ENCODE peak calls at places on chromosomes 6 and 20, in ten cellular contexts. One of them, this sample, is unnamed.

GRCh38 chr20:64247312-64247627 is 8.3 kb upstream of the PCMTD2 start:
- DNase-seq in foreskin fibroblast: no peak
- DNase-seq in glutamatergic neuron: no peak
- DNase-seq in endodermal cell: peak
- DNase-seq in nephron progenitor cell: no peak
- DNase-seq in A549: no peak
- DNase-seq in neural crest cell: no peak
- DNase-seq in pancreas: no peak
- DNase-seq in MCF 10A: no peak
- DNase-seq in BJ: no peak
- DNase-seq in this sample: no peak

GRCh38 chr20:35318502-35319157 is 26.4 kb upstream of the FAM83C start:
- DNase-seq in foreskin fibroblast: peak
- DNase-seq in glutamatergic neuron: no peak
- DNase-seq in endodermal cell: no peak
- DNase-seq in nephron progenitor cell: no peak
- DNase-seq in A549: peak
- DNase-seq in neural crest cell: no peak
- DNase-seq in pancreas: peak
- DNase-seq in MCF 10A: peak
- DNase-seq in BJ: no peak
- DNase-seq in this sample: no peak

GRCh38 chr6:85669735-85670194 is 27.1 kb upstream of the SYNCRIP start:
- DNase-seq in foreskin fibroblast: peak
- DNase-seq in glutamatergic neuron: no peak
- DNase-seq in endodermal cell: peak
- DNase-seq in nephron progenitor cell: no peak
- DNase-seq in A549: no peak
- DNase-seq in neural crest cell: no peak
- DNase-seq in pancreas: no peak
- DNase-seq in MCF 10A: peak
- DNase-seq in BJ: peak
- DNase-seq in this sample: peak

GRCh38 chr6:6878921-6879585 is 228.7 kb upstream of the RREB1 start:
- DNase-seq in foreskin fibroblast: no peak
- DNase-seq in glutamatergic neuron: no peak
- DNase-seq in endodermal cell: no peak
- DNase-seq in nephron progenitor cell: no peak
- DNase-seq in A549: no peak
- DNase-seq in neural crest cell: no peak
- DNase-seq in pancreas: no peak
- DNase-seq in MCF 10A: peak
- DNase-seq in BJ: no peak
- DNase-seq in this sample: no peak

GRCh38 chr20:16444056-16444777 is 129.0 kb downstream of the KIF16B start:
- DNase-seq in foreskin fibroblast: peak
- DNase-seq in glutamatergic neuron: no peak
- DNase-seq in endodermal cell: no peak
- DNase-seq in nephron progenitor cell: no peak
- DNase-seq in A549: no peak
- DNase-seq in neural crest cell: no peak
- DNase-seq in pancreas: no peak
- DNase-seq in MCF 10A: peak
- DNase-seq in BJ: peak
- DNase-seq in this sample: no peak

GRCh38 chr6:11110921-11111768 is at the start of gene ERVFRD-1:
- DNase-seq in foreskin fibroblast: no peak
- DNase-seq in glutamatergic neuron: no peak
- DNase-seq in endodermal cell: no peak
- DNase-seq in nephron progenitor cell: no peak
- DNase-seq in A549: no peak
- DNase-seq in neural crest cell: no peak
- DNase-seq in pancreas: no peak
- DNase-seq in MCF 10A: no peak
- DNase-seq in BJ: no peak
- DNase-seq in this sample: no peak

GRCh38 chr6:47484616-47485015 is 7.0 kb downstream of the CD2AP start:
- DNase-seq in foreskin fibroblast: peak
- DNase-seq in glutamatergic neuron: no peak
- DNase-seq in endodermal cell: no peak
- DNase-seq in nephron progenitor cell: no peak
- DNase-seq in A549: no peak
- DNase-seq in neural crest cell: no peak
- DNase-seq in pancreas: no peak
- DNase-seq in MCF 10A: peak
- DNase-seq in BJ: peak
- DNase-seq in this sample: no peak

GRCh38 chr6:37862992-37863391 is 43.5 kb downstream of the ZFAND3 start:
- DNase-seq in foreskin fibroblast: peak
- DNase-seq in glutamatergic neuron: no peak
- DNase-seq in endodermal cell: no peak
- DNase-seq in nephron progenitor cell: no peak
- DNase-seq in A549: no peak
- DNase-seq in neural crest cell: no peak
- DNase-seq in pancreas: no peak
- DNase-seq in MCF 10A: peak
- DNase-seq in BJ: peak
- DNase-seq in this sample: no peak

GRCh38 chr6:70375166-70375565 is 38.1 kb upstream of the FAM135A start:
- DNase-seq in foreskin fibroblast: peak
- DNase-seq in glutamatergic neuron: no peak
- DNase-seq in endodermal cell: no peak
- DNase-seq in nephron progenitor cell: no peak
- DNase-seq in A549: no peak
- DNase-seq in neural crest cell: no peak
- DNase-seq in pancreas: no peak
- DNase-seq in MCF 10A: peak
- DNase-seq in BJ: no peak
- DNase-seq in this sample: no peak

GRCh38 chr6:131923356-131923755 is 27.8 kb downstream of the CCN2 start:
- DNase-seq in foreskin fibroblast: peak
- DNase-seq in glutamatergic neuron: peak
- DNase-seq in endodermal cell: peak
- DNase-seq in nephron progenitor cell: peak
- DNase-seq in A549: no peak
- DNase-seq in neural crest cell: peak
- DNase-seq in pancreas: peak
- DNase-seq in MCF 10A: peak
- DNase-seq in BJ: no peak
- DNase-seq in this sample: no peak

GRCh38 chr6:107489636-107490567 is at the start of gene SOBP:
- DNase-seq in foreskin fibroblast: peak
- DNase-seq in glutamatergic neuron: peak
- DNase-seq in endodermal cell: peak
- DNase-seq in nephron progenitor cell: peak
- DNase-seq in A549: peak
- DNase-seq in neural crest cell: peak
- DNase-seq in pancreas: peak
- DNase-seq in MCF 10A: no peak
- DNase-seq in BJ: no peak
- DNase-seq in this sample: peak

GRCh38 chr6:94389218-94389617 is 969.9 kb upstream of the EPHA7 start:
- DNase-seq in foreskin fibroblast: no peak
- DNase-seq in glutamatergic neuron: no peak
- DNase-seq in endodermal cell: no peak
- DNase-seq in nephron progenitor cell: no peak
- DNase-seq in A549: no peak
- DNase-seq in neural crest cell: no peak
- DNase-seq in pancreas: no peak
- DNase-seq in MCF 10A: peak
- DNase-seq in BJ: no peak
- DNase-seq in this sample: no peak

GRCh38 chr20:2237059-2237458 is 58.7 kb upstream of the TGM3 start:
- DNase-seq in foreskin fibroblast: peak
- DNase-seq in glutamatergic neuron: no peak
- DNase-seq in endodermal cell: peak
- DNase-seq in nephron progenitor cell: no peak
- DNase-seq in A549: no peak
- DNase-seq in neural crest cell: no peak
- DNase-seq in pancreas: peak
- DNase-seq in MCF 10A: peak
- DNase-seq in BJ: peak
- DNase-seq in this sample: no peak
- TF ChIP-seq CTCF in foreskin fibroblast: peak
- TF ChIP-seq CTCF in glutamatergic neuron: no peak
- TF ChIP-seq CTCF in endodermal cell: peak
- TF ChIP-seq CTCF in nephron progenitor cell: no peak
- TF ChIP-seq CTCF in A549: no peak
- TF ChIP-seq CTCF in neural crest cell: no peak
- TF ChIP-seq CTCF in pancreas: no peak
- TF ChIP-seq CTCF in MCF 10A: peak
- TF ChIP-seq CTCF in BJ: peak
- TF ChIP-seq CTCF in this sample: no peak

GRCh38 chr20:40984496-40984895 is 44.1 kb upstream of the TOP1 start:
- DNase-seq in foreskin fibroblast: no peak
- DNase-seq in glutamatergic neuron: no peak
- DNase-seq in endodermal cell: no peak
- DNase-seq in nephron progenitor cell: no peak
- DNase-seq in A549: no peak
- DNase-seq in neural crest cell: no peak
- DNase-seq in pancreas: no peak
- DNase-seq in MCF 10A: no peak
- DNase-seq in BJ: no peak
- DNase-seq in this sample: no peak
- TF ChIP-seq CTCF in foreskin fibroblast: no peak
- TF ChIP-seq CTCF in glutamatergic neuron: no peak
- TF ChIP-seq CTCF in endodermal cell: no peak
- TF ChIP-seq CTCF in nephron progenitor cell: no peak
- TF ChIP-seq CTCF in A549: no peak
- TF ChIP-seq CTCF in neural crest cell: no peak
- TF ChIP-seq CTCF in pancreas: no peak
- TF ChIP-seq CTCF in MCF 10A: no peak
- TF ChIP-seq CTCF in BJ: no peak
- TF ChIP-seq CTCF in this sample: no peak

GRCh38 chr20:22456109-22456508 is 128.3 kb downstream of the FOXA2 start:
- DNase-seq in foreskin fibroblast: no peak
- DNase-seq in glutamatergic neuron: no peak
- DNase-seq in endodermal cell: peak
- DNase-seq in nephron progenitor cell: no peak
- DNase-seq in A549: no peak
- DNase-seq in neural crest cell: no peak
- DNase-seq in pancreas: no peak
- DNase-seq in MCF 10A: no peak
- DNase-seq in BJ: no peak
- DNase-seq in this sample: no peak

GRCh38 chr20:22452442-22453011 is 131.8 kb downstream of the FOXA2 start:
- DNase-seq in foreskin fibroblast: no peak
- DNase-seq in glutamatergic neuron: no peak
- DNase-seq in endodermal cell: no peak
- DNase-seq in nephron progenitor cell: no peak
- DNase-seq in A549: no peak
- DNase-seq in neural crest cell: no peak
- DNase-seq in pancreas: no peak
- DNase-seq in MCF 10A: no peak
- DNase-seq in BJ: no peak
- DNase-seq in this sample: no peak

GRCh38 chr20:22455259-22455658 is 129.1 kb downstream of the FOXA2 start:
- DNase-seq in foreskin fibroblast: no peak
- DNase-seq in glutamatergic neuron: no peak
- DNase-seq in endodermal cell: no peak
- DNase-seq in nephron progenitor cell: no peak
- DNase-seq in A549: no peak
- DNase-seq in neural crest cell: no peak
- DNase-seq in pancreas: no peak
- DNase-seq in MCF 10A: no peak
- DNase-seq in BJ: no peak
- DNase-seq in this sample: no peak

GRCh38 chr20:22450540-22450939 is 133.8 kb downstream of the FOXA2 start:
- DNase-seq in foreskin fibroblast: no peak
- DNase-seq in glutamatergic neuron: no peak
- DNase-seq in endodermal cell: no peak
- DNase-seq in nephron progenitor cell: no peak
- DNase-seq in A549: no peak
- DNase-seq in neural crest cell: no peak
- DNase-seq in pancreas: no peak
- DNase-seq in MCF 10A: no peak
- DNase-seq in BJ: no peak
- DNase-seq in this sample: no peak

GRCh38 chr20:22453244-22454080 is 130.9 kb downstream of the FOXA2 start:
- DNase-seq in foreskin fibroblast: peak
- DNase-seq in glutamatergic neuron: no peak
- DNase-seq in endodermal cell: no peak
- DNase-seq in nephron progenitor cell: no peak
- DNase-seq in A549: peak
- DNase-seq in neural crest cell: no peak
- DNase-seq in pancreas: peak
- DNase-seq in MCF 10A: peak
- DNase-seq in BJ: no peak
- DNase-seq in this sample: no peak
- TF ChIP-seq CTCF in foreskin fibroblast: peak
- TF ChIP-seq CTCF in glutamatergic neuron: peak
- TF ChIP-seq CTCF in endodermal cell: peak
- TF ChIP-seq CTCF in nephron progenitor cell: peak
- TF ChIP-seq CTCF in A549: peak
- TF ChIP-seq CTCF in neural crest cell: peak
- TF ChIP-seq CTCF in pancreas: peak
- TF ChIP-seq CTCF in MCF 10A: peak
- TF ChIP-seq CTCF in BJ: peak
- TF ChIP-seq CTCF in this sample: no peak

GRCh38 chr20:39076958-39077357 is 114.8 kb downstream of the DHX35 start:
- DNase-seq in foreskin fibroblast: no peak
- DNase-seq in glutamatergic neuron: no peak
- DNase-seq in endodermal cell: no peak
- DNase-seq in nephron progenitor cell: no peak
- DNase-seq in A549: no peak
- DNase-seq in neural crest cell: no peak
- DNase-seq in pancreas: no peak
- DNase-seq in MCF 10A: no peak
- DNase-seq in BJ: no peak
- DNase-seq in this sample: no peak

GRCh38 chr20:39083781-39084180 is 121.6 kb downstream of the DHX35 start:
- DNase-seq in foreskin fibroblast: no peak
- DNase-seq in glutamatergic neuron: peak
- DNase-seq in endodermal cell: no peak
- DNase-seq in nephron progenitor cell: no peak
- DNase-seq in A549: no peak
- DNase-seq in neural crest cell: no peak
- DNase-seq in pancreas: no peak
- DNase-seq in MCF 10A: no peak
- DNase-seq in BJ: no peak
- DNase-seq in this sample: no peak

GRCh38 chr20:39080326-39080725 is 118.2 kb downstream of the DHX35 start:
- DNase-seq in foreskin fibroblast: no peak
- DNase-seq in glutamatergic neuron: no peak
- DNase-seq in endodermal cell: no peak
- DNase-seq in nephron progenitor cell: no peak
- DNase-seq in A549: no peak
- DNase-seq in neural crest cell: no peak
- DNase-seq in pancreas: no peak
- DNase-seq in MCF 10A: no peak
- DNase-seq in BJ: no peak
- DNase-seq in this sample: no peak

GRCh38 chr20:39082686-39083085 is 120.5 kb downstream of the DHX35 start:
- DNase-seq in foreskin fibroblast: no peak
- DNase-seq in glutamatergic neuron: no peak
- DNase-seq in endodermal cell: no peak
- DNase-seq in nephron progenitor cell: no peak
- DNase-seq in A549: no peak
- DNase-seq in neural crest cell: no peak
- DNase-seq in pancreas: no peak
- DNase-seq in MCF 10A: no peak
- DNase-seq in BJ: no peak
- DNase-seq in this sample: no peak

GRCh38 chr20:39081255-39081654 is 119.1 kb downstream of the DHX35 start:
- DNase-seq in foreskin fibroblast: peak
- DNase-seq in glutamatergic neuron: peak
- DNase-seq in endodermal cell: peak
- DNase-seq in nephron progenitor cell: peak
- DNase-seq in A549: peak
- DNase-seq in neural crest cell: peak
- DNase-seq in pancreas: peak
- DNase-seq in MCF 10A: peak
- DNase-seq in BJ: peak
- DNase-seq in this sample: peak
- TF ChIP-seq CTCF in foreskin fibroblast: peak
- TF ChIP-seq CTCF in glutamatergic neuron: peak
- TF ChIP-seq CTCF in endodermal cell: peak
- TF ChIP-seq CTCF in nephron progenitor cell: peak
- TF ChIP-seq CTCF in A549: peak
- TF ChIP-seq CTCF in neural crest cell: peak
- TF ChIP-seq CTCF in pancreas: peak
- TF ChIP-seq CTCF in MCF 10A: peak
- TF ChIP-seq CTCF in BJ: peak
- TF ChIP-seq CTCF in this sample: peak